ENCODE peak calls at places on chromosomes 3 and 15, in nine cellular contexts. L, H, I, C, D, M, T, Y and O are unnamed samples.

GRCh38 chr3:182226995-182227394 is 515.3 kb downstream of the SOX2 start:
- DNase-seq in C (no peak), M (no peak), D (no peak), L (no peak), Y (no peak), H (no peak), T (no peak), I (no peak), O (no peak)

GRCh38 chr3:62882676-62883228 is 7.5 kb upstream of the CADPS start:
- DNase-seq in D (no peak), M (no peak), Y (peak; percentile 4), C (no peak), I (no peak), L (no peak), T (no peak), H (no peak), O (no peak)

GRCh38 chr3:46449755-46450552 is 14.8 kb downstream of the LTF start:
- DNase-seq in Y (peak; percentile 37), T (no peak), M (no peak), C (no peak), L (no peak), I (no peak), D (no peak), H (no peak), O (no peak)

GRCh38 chr15:41506796-41507341 is 6.8 kb downstream of the LTK start:
- DNase-seq in T (no peak), D (no peak), L (peak; percentile 35), C (no peak), M (no peak), I (no peak), Y (peak; percentile 31), H (no peak), O (no peak)

GRCh38 chr15:92770641-92771040 is 115.1 kb upstream of the FAM174B start:
- DNase-seq in Y (no peak), D (no peak), H (no peak), L (no peak), I (no peak), C (no peak), T (no peak), M (no peak), O (no peak)

GRCh38 chr15:66760968-66761722 is 59.1 kb downstream of the SMAD6 start:
- DNase-seq in C (no peak), T (no peak), D (no peak), M (no peak), Y (no peak), H (no peak), I (no peak), L (no peak), O (no peak)

GRCh38 chr3:100269410-100270217 is 8.8 kb downstream of the TBC1D23 start:
- DNase-seq in C (no peak), Y (peak; percentile 80), I (no peak), T (no peak), M (no peak), D (no peak), L (no peak), H (peak; percentile 98), O (no peak)

GRCh38 chr3:167739190-167739589 is 3.7 kb downstream of the SERPINI1 start:
- DNase-seq in H (no peak), M (no peak), I (no peak), T (no peak), C (no peak), L (no peak), Y (no peak), D (no peak), O (no peak)

GRCh38 chr3:62211675-62212429 is 161.5 kb downstream of the FEZF2 start:
- DNase-seq in T (no peak), C (no peak), I (no peak), D (no peak), Y (no peak), M (no peak), H (no peak), L (no peak), O (no peak)

GRCh38 chr15:31254431-31255175 is 72.0 kb upstream of the KLF13 start:
- DNase-seq in H (peak; percentile 68), L (no peak), T (no peak), M (no peak), I (peak; percentile 85), C (no peak), Y (peak; percentile 57), D (no peak), O (no peak)

GRCh38 chr3:126081618-126082333 is 2.1 kb downstream of the SLC41A3 start:
- DNase-seq in C (no peak), L (no peak), Y (peak; percentile 82), M (peak; percentile 86), T (no peak), D (no peak), H (peak; percentile 68), I (no peak), O (no peak)
- TF ChIP-seq CTCF in C (peak; percentile 52), L (peak; percentile 68), Y (peak; percentile 58), M (peak; percentile 63), T (peak; percentile 43), D (no peak), H (peak; percentile 78), I (no peak), O (no peak)

DNA sequence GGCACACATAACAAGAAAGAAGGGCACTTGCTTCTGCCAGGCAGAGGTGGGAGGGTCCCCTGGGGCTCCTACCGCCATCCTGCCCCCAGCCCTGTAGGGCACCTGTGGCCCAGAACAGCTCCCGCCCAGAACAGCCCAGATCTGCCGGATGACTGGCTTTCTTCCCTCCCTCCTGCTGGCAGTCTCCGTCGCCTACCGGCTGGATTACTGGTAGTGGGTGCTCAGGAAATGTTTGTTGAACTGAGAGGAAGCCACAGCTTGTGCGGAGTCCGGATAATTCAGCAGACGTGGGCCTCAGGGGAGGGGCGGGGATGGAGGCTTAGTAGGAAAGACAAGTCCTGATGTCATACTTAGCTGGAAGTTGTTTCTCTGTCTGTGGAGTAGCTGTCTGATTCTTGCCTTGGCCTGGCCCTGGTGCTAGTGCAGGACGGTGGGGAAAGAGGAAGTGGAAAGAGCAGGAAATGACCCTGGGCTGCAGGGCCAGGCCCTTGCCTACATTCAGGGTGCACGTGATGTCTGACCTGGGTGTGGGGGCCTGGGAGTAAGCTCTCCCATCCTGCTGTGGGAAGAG is 6.7 kb downstream of the CCDC9B start:
- DNase-seq in D (peak; percentile 61), I (peak; percentile 57), M (peak; percentile 63), T (no peak), L (no peak), Y (no peak), C (no peak), H (no peak), O (peak; percentile 49)
- TF ChIP-seq CTCF in D (no peak), I (no peak), M (no peak), T (no peak), L (no peak), Y (no peak), C (no peak), H (no peak), O (no peak)

GRCh38 chr3:58168498-58168897 is 42.3 kb downstream of the DNASE1L3 start:
- DNase-seq in C (no peak), Y (no peak), L (no peak), H (no peak), M (no peak), T (no peak), I (no peak), D (no peak), O (no peak)

GRCh38 chr3:58169371-58169770 is 41.4 kb downstream of the DNASE1L3 start:
- DNase-seq in D (no peak), L (no peak), I (no peak), T (no peak), C (no peak), Y (no peak), H (no peak), M (no peak), O (no peak)

GRCh38 chr3:58164916-58165821 is 45.6 kb downstream of the DNASE1L3 start:
- DNase-seq in M (no peak), T (no peak), H (no peak), I (no peak), D (no peak), C (no peak), Y (no peak), L (no peak), O (no peak)

GRCh38 chr3:58170376-58170775 is 40.4 kb downstream of the DNASE1L3 start:
- DNase-seq in T (no peak), D (no peak), L (no peak), H (no peak), I (no peak), M (no peak), C (no peak), Y (no peak), O (no peak)

DNA sequence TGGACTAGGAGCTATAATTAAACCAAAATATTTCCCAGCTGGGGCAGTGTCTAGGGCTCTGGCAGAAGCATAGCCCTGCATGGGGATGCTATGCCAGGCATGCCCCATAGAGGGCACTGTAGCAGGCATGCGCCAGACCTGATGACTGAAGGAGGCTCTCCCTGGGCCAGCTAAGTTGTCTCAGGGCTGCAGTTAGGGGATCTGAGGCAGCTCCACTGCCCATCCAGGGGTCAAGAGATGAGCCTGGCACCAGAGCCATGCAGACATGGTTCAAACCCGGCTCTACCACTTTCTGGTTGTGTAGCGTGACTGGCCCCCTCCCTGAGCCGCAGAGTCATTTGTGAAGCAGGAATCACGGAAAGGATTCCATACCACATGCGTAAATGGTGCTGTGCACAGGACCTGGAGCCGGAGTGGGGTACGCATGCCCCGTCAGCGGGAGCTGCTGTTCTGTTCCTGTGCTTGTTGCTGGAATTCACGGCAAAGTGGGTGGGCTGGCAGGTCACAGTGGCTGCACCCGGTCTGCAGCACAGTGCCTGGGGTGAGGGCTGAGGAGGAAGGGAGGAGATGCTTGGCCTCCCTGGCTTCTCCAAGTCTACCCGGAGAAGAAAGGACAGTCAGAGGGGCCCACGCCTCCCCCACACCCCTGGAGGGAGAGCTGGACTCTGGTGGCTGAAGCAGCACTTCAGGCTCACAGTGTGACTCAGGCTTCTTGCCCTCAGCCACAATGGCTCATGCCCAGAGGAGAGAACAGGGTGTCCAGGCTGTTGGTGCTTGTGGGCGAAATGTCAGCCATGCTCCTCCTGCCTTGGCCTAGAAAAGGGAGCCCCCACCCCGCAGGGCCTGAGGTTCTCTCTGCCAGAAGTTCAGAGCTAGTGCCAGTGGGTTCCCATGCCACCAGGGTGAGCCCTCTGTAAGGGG is 43.1 kb downstream of the DNASE1L3 start:
- DNase-seq in T (no peak), L (peak; percentile 70), I (peak; percentile 50), H (peak; percentile 59), C (peak; percentile 73), D (peak; percentile 83), Y (peak; percentile 54), M (peak; percentile 53), O (peak; percentile 85)
- TF ChIP-seq CTCF in T (peak; percentile 98), L (peak; percentile 79), I (peak; percentile 88), H (peak; percentile 97), C (peak; percentile 76), D (peak; percentile 85), Y (peak; percentile 67), M (peak; percentile 55), O (peak; percentile 91)

GRCh38 chr3:57464801-57465200 is 79.3 kb downstream of the DNAH12 start:
- DNase-seq in T (no peak), Y (peak; percentile 8), M (no peak), L (no peak), D (no peak), H (no peak), C (no peak), I (no peak), O (no peak)
- TF ChIP-seq CTCF in T (no peak), Y (no peak), M (no peak), L (no peak), D (no peak), H (peak; percentile 37), C (no peak), I (no peak), O (no peak)